ENCODE peak calls at places on chromosomes 11 and 22, in eight cellular contexts. Q is GM13976; R is activated CD4-positive, alpha-beta T cell treated with anti-CD3 and anti-CD28 coated beads, Interleukin-2, amount 10 ng/mL, durations not matched to agents 7 days and 5 days; A is NCI-H774; F is stimulated activated CD8-positive, alpha-beta memory T cell treated with anti-CD3 and anti-CD28 coated beads, Interleukin-7, amount 100 ng/mL, for 24 hours; D is OCI-LY7; M is HFFc6; Z is EH. B is an unnamed sample.

GRCh38 chr22:49046546-49047305 is 780.9 kb downstream of the BRD1 start:
- DNase-seq in Q (peak; percentile 54), R (peak; percentile 21), A (peak; percentile 14), F (peak; percentile 7), D (peak; percentile 70), M (no peak), Z (no peak), B (peak; percentile 0)

GRCh38 chr11:59173964-59174663 is 2.2 kb downstream of the DTX4 start:
- DNase-seq in Q (no peak), R (no peak), A (no peak), F (no peak), D (no peak), M (no peak), Z (peak; percentile 36), B (no peak)

GRCh38 chr11:113901141-113901540 is 3.5 kb upstream of the HTR3B start:
- DNase-seq in Q (no peak), R (no peak), A (no peak), F (no peak), D (no peak), M (no peak), Z (no peak), B (no peak)

GRCh38 chr11:88508808-88509581 is 171.5 kb upstream of the CTSC start:
- DNase-seq in Q (peak; percentile 62), R (peak; percentile 14), A (no peak), F (no peak), D (no peak), M (no peak), Z (peak; percentile 25), B (no peak)

GRCh38 chr22:40400173-40400572 is 29.8 kb downstream of the SGSM3 start:
- DNase-seq in Q (peak; percentile 60), R (peak; percentile 73), A (no peak), F (no peak), D (peak; percentile 91), M (no peak), Z (no peak), B (peak; percentile 89)

GRCh38 chr11:116310215-116310614 is 462.6 kb downstream of the BUD13 start:
- DNase-seq in Q (no peak), R (no peak), A (no peak), F (no peak), D (no peak), M (no peak), Z (peak; percentile 1), B (no peak)

GRCh38 chr11:57761301-57762234 is at the start of gene CTNND1:
- DNase-seq in Q (peak; percentile 87), R (no peak), A (peak; percentile 87), F (no peak), D (no peak), M (peak; percentile 96), Z (peak; percentile 98), B (no peak)

GRCh38 chr11:122910775-122911174 is 28.2 kb downstream of the JHY start:
- DNase-seq in Q (no peak), R (peak; percentile 18), A (no peak), F (no peak), D (no peak), M (peak; percentile 34), Z (peak; percentile 30), B (peak; percentile 1)

GRCh38 chr11:66264893-66265292 is 3.5 kb upstream of the RAB1B start:
- DNase-seq in Q (no peak), R (peak; percentile 46), A (no peak), F (no peak), D (peak; percentile 41), M (no peak), Z (no peak), B (no peak)

GRCh38 chr11:71370895-71371673 is 77.1 kb downstream of the DHCR7 start:
- DNase-seq in Q (no peak), R (no peak), A (no peak), F (no peak), D (peak; percentile 67), M (no peak), Z (no peak), B (no peak)

GRCh38 chr22:30843245-30843644 is 125.3 kb downstream of the MORC2 start:
- DNase-seq in Q (no peak), R (no peak), A (no peak), F (no peak), D (no peak), M (no peak), Z (peak; percentile 57), B (no peak)

GRCh38 chr11:60862171-60862570 is 5.2 kb upstream of the ZP1 start:
- DNase-seq in Q (no peak), R (no peak), A (no peak), F (no peak), D (no peak), M (no peak), Z (no peak), B (no peak)

GRCh38 chr11:69115586-69116560 is 39.9 kb upstream of the SMIM38 start:
- DNase-seq in Q (no peak), R (no peak), A (no peak), F (no peak), D (no peak), M (no peak), Z (no peak), B (no peak)

GRCh38 chr11:47437746-47438418 is 11.1 kb downstream of the RAPSN start:
- DNase-seq in Q (no peak), R (no peak), A (no peak), F (no peak), D (no peak), M (no peak), Z (no peak), B (no peak)

GRCh38 chr22:42682113-42682851 is 33.1 kb upstream of the CYB5R3 start:
- DNase-seq in Q (no peak), R (no peak), A (no peak), F (no peak), D (no peak), M (no peak), Z (no peak), B (no peak)

GRCh38 chr22:43053176-43053575 is 36.0 kb downstream of the TTLL1 start:
- DNase-seq in Q (no peak), R (no peak), A (no peak), F (no peak), D (no peak), M (no peak), Z (no peak), B (no peak)

GRCh38 chr11:76008474-76008873 is 193.5 kb downstream of the UVRAG start:
- DNase-seq in Q (no peak), R (no peak), A (no peak), F (no peak), D (no peak), M (peak; percentile 61), Z (peak; percentile 57), B (no peak)